ENCODE peak calls at places on chromosomes 13 and 19, in four cellular contexts. W is amygdala, C is Right ventricle myocardium superior, H is Caco-2. A is an unnamed sample.
A peak's percentile ranks its signal among the peaks of the same experiment; 100 is the strongest.

GRCh38 chr13:67134322-67135129 is 95.6 kb downstream of the PCDH9 start:
- DNase-seq in W (no peak), C (no peak), H (no peak), A (no peak)

GRCh38 chr13:97285221-97285955 is 63.3 kb downstream of the MBNL2 start:
- DNase-seq in C (no peak), H (no peak), W (no peak), A (no peak)

GRCh38 chr19:2426661-2427322 is 594 bp downstream of the TIMM13 start:
- DNase-seq in W (peak; percentile 34), C (peak; percentile 63), H (peak; percentile 83), A (peak; percentile 97)

GRCh38 chr13:78827471-78827870 is 168.5 kb upstream of the OBI1 start:
- DNase-seq in W (no peak), C (no peak), H (no peak), A (no peak)

GRCh38 chr19:33456076-33456844 is 65.3 kb downstream of the PEPD start:
- DNase-seq in W (no peak), H (peak; percentile 22), C (peak; percentile 13), A (no peak)

GRCh38 chr13:113564331-113565023 is 20.1 kb upstream of the TFDP1 start:
- DNase-seq in W (no peak), C (no peak), H (peak; percentile 35), A (no peak)

GRCh38 chr13:97946951-97947588 is 6.4 kb upstream of the IPO5 start:
- DNase-seq in W (no peak), H (no peak), C (no peak), A (no peak)

GRCh38 chr13:23903906-23904280 is 6.6 kb upstream of the C1QTNF9B start:
- DNase-seq in H (no peak), C (no peak), W (no peak), A (no peak)

GRCh38 chr19:57103573-57104277 is 16.1 kb upstream of the USP29 start:
- DNase-seq in H (no peak), W (peak; percentile 66), C (peak; percentile 64), A (peak; percentile 61)

A was measured in HuH-7.5.